ENCODE peak calls at places on chromosomes 13 and 19, in eight cellular contexts. Z is astrocyte, U is Peyer's patch, C is coronary artery, A is HFF-Myc, Y is A549, I is nephron progenitor cell, R is transverse colon. F is an unnamed sample.

GRCh38 chr19:29771708-29772415 is 39.9 kb upstream of the CCNE1 start:
- DNase-seq in Z (peak), U (peak), C (no peak), A (no peak), Y (peak), I (peak), R (peak), F (peak)

GRCh38 chr13:106246237-106246636 is 289.2 kb downstream of the EFNB2 start:
- DNase-seq in Z (no peak), U (no peak), C (no peak), A (no peak), Y (no peak), I (no peak), R (no peak), F (no peak)

GRCh38 chr13:99977334-99977911 is 4.2 kb upstream of the ZIC2 start:
- DNase-seq in Z (no peak), U (no peak), C (no peak), A (no peak), Y (no peak), I (no peak), R (no peak), F (no peak)

GRCh38 chr19:32308436-32309077 is 36.9 kb upstream of the ZNF507 start:
- DNase-seq in Z (no peak), U (no peak), C (no peak), A (no peak), Y (no peak), I (no peak), R (no peak), F (no peak)

GRCh38 chr13:98405107-98405571 is 171.8 kb downstream of the STK24 start:
- DNase-seq in Z (peak), U (no peak), C (no peak), A (no peak), Y (no peak), I (peak), R (no peak), F (no peak)

GRCh38 chr13:31755803-31756212 is 16.5 kb downstream of the RXFP2 start:
- DNase-seq in Z (peak), U (no peak), C (no peak), A (no peak), Y (no peak), I (no peak), R (no peak), F (peak)

GRCh38 chr13:113021391-113021790 is 52.4 kb downstream of the MCF2L start:
- DNase-seq in Z (no peak), U (no peak), C (no peak), A (no peak), Y (no peak), I (no peak), R (no peak), F (no peak)

GRCh38 chr13:24618219-24618955 is 61.8 kb upstream of the ATP12A start:
- DNase-seq in Z (no peak), U (no peak), C (no peak), A (no peak), Y (no peak), I (no peak), R (peak), F (no peak)

GRCh38 chr19:18205180-18205915 is 1.5 kb upstream of the RAB3A start:
- DNase-seq in Z (peak), U (peak), C (peak), A (no peak), Y (no peak), I (peak), R (peak), F (peak)

GRCh38 chr19:13843104-13843921 is 33.6 kb upstream of the NANOS3 start:
- DNase-seq in Z (no peak), U (peak), C (no peak), A (no peak), Y (no peak), I (peak), R (peak), F (no peak)

GRCh38 chr13:46604226-46604968 is 51.4 kb downstream of the LRCH1 start:
- DNase-seq in Z (no peak), U (no peak), C (no peak), A (no peak), Y (no peak), I (no peak), R (no peak), F (no peak)

GRCh38 chr13:46600943-46601311 is 48.0 kb downstream of the LRCH1 start:
- DNase-seq in Z (no peak), U (no peak), C (no peak), A (no peak), Y (no peak), I (no peak), R (no peak), F (no peak)

GRCh38 chr13:46605089-46605488 is 52.1 kb downstream of the LRCH1 start:
- DNase-seq in Z (no peak), U (no peak), C (no peak), A (no peak), Y (no peak), I (no peak), R (no peak), F (no peak)

GRCh38 chr13:46602531-46602930 is 49.6 kb downstream of the LRCH1 start:
- DNase-seq in Z (no peak), U (no peak), C (no peak), A (no peak), Y (no peak), I (no peak), R (no peak), F (no peak)

DNA sequence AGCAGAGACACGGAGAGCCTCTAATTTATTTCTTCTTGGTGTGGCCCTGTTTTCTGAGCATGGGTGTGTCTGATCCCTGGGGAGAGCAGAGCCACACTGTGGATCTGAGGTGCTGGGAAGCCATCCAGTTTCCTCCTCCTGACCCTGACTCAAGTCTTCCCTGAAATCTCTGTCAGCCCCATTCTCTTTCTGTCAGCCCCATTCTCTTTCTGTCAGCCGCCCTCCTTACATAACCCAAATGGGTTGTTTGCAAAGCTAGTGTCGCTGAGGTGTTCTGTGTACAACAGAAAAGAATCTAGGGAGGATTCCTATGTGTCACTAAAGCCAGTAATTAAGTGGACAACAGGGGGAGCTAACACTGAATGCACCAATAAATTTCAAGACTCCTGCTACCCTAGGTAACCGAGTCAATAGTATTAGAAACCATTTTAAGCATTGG is 50.2 kb downstream of the LRCH1 start:
- DNase-seq in Z (no peak), U (no peak), C (no peak), A (no peak), Y (peak), I (no peak), R (no peak), F (no peak)
- TF ChIP-seq CTCF in Z (peak), U (no peak), C (no peak), A (peak), Y (peak), I (peak), R (no peak), F (peak)

GRCh38 chr19:41859618-41860418 is at the start of gene RPS19:
- DNase-seq in Z (peak), U (peak), C (peak), A (peak), Y (peak), I (peak), R (peak), F (peak)

GRCh38 chr19:41861846-41862245 is 1.8 kb downstream of the RPS19 start:
- DNase-seq in Z (no peak), U (no peak), C (no peak), A (no peak), Y (no peak), I (no peak), R (no peak), F (no peak)

GRCh38 chr19:41860419-41861097 is 503 bp downstream of the RPS19 start:
- DNase-seq in Z (no peak), U (no peak), C (peak), A (no peak), Y (no peak), I (no peak), R (no peak), F (no peak)

GRCh38 chr19:41861098-41861768 is 1.2 kb downstream of the RPS19 start:
- DNase-seq in Z (no peak), U (no peak), C (no peak), A (no peak), Y (no peak), I (no peak), R (no peak), F (no peak)

DNA sequence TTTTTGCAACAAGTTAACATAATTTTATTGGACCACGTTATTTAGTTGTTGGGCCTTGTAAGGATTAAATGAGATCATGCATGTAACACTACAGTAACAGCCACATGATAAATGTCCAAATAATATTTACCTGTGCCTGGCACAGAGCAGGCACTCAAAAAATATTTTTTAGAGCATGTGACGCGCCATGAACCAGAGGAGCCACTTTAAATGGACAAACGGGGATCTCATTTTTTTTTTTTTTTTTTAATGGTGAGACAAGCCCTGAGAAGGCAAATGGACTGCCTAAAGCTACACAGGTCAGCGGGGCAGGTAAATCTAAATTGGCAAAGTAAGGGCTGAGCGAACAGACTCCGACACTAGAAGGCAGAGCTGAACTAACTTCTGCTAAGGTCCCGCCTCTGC is 840 bp upstream of the RPS19 start:
- DNase-seq in Z (no peak), U (no peak), C (no peak), A (no peak), Y (no peak), I (no peak), R (no peak), F (no peak)
- TF ChIP-seq CTCF in Z (no peak), U (no peak), C (no peak), A (no peak), Y (no peak), I (no peak), R (no peak), F (no peak)

DNA sequence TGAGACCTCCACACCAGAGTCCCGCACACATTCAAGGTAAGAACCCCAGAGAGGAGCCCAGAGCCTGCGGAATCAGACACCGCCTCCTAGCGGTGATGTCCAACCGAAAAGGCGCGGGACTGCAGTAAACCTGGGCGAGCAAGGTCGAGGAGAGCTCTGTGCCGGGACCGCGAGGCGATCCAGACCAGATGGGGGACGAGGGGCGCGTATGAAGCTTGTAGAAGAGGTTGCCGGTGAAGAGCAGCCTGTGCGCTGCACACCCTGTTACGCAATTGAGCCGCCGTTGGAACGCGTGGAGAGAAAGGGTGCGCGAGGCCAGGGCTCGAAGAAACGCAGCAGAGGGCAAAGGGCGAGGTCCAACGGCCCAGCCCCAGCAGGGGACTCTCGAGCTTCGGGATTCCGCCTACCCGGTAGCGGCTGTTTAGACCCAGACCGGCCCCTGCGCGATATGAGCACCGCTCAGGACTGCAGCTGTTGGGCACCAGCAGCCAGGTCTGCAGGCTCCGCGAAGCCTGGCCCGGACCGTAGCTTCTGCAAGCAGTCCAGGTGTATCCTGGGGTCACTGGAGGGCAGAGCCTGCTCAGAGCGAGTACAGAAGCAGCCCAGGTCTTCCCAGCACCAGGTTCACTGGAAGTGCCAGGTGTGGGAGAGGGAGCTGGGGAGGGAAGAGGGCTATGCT is 65.9 kb upstream of the ZNF599 start:
- DNase-seq in Z (no peak), U (peak), C (no peak), A (no peak), Y (no peak), I (peak), R (peak), F (no peak)
- TF ChIP-seq CTCF in Z (no peak), U (no peak), C (no peak), A (no peak), Y (peak), I (peak), R (peak), F (peak)

DNA sequence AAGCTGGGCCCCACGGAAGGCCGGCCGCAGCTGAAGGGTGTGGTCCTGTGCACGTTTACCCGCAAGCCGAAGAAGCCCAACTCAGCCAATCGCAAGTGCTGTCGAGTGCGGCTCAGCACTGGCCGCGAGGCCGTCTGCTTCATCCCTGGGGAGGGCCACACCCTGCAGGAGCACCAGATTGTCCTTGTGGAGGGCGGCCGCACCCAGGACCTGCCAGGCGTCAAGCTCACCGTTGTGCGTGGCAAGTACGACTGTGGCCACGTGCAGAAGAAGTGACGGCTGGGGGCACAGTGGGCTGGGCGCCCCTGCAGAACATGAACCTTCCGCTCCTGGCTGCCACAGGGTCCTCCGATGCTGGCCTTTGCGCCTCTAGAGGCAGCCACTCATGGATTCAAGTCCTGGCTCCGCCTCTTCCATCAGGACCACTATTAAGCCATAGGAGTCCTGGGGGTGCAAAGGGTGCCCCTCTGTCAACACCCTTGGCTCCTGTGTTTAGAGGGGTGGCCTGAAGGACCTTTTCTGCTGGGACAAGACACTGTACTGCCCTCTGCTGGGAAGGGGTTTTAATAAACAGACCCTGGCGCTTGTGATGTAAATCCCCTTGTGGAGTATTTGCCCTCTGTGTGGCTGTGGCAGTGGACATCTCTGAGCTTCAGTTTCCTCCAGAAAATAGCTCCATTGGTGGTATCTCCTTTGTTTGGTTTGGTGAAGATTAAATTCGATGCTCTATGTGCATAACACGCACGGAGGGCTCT is 1.9 kb downstream of the MRPS12 start:
- DNase-seq in Z (peak), U (no peak), C (no peak), A (no peak), Y (peak), I (no peak), R (no peak), F (peak)
- TF ChIP-seq CTCF in Z (peak), U (peak), C (no peak), A (peak), Y (peak), I (peak), R (no peak), F (peak)

GRCh38 chr13:30581582-30581981 is 36.1 kb upstream of the USPL1 start:
- DNase-seq in Z (no peak), U (no peak), C (no peak), A (no peak), Y (no peak), I (no peak), R (no peak), F (no peak)
- TF ChIP-seq CTCF in Z (peak), U (no peak), C (no peak), A (peak), Y (no peak), I (no peak), R (no peak), F (peak)

GRCh38 chr19:1512671-1513491 is at the start of gene ADAMTSL5:
- DNase-seq in Z (no peak), U (peak), C (no peak), A (no peak), Y (peak), I (peak), R (peak), F (no peak)
- TF ChIP-seq CTCF in Z (no peak), U (no peak), C (no peak), A (no peak), Y (peak), I (no peak), R (no peak), F (no peak)

GRCh38 chr19:55913643-55914268 is 18.4 kb downstream of the NLRP13 start:
- DNase-seq in Z (no peak), U (no peak), C (no peak), A (no peak), Y (no peak), I (no peak), R (no peak), F (no peak)
- TF ChIP-seq CTCF in Z (no peak), U (no peak), C (no peak), A (no peak), Y (no peak), I (no peak), R (no peak), F (no peak)